ENCODE peak calls at places on chromosomes 13 and 19, in five cellular contexts. C is H9, A is psoas muscle, Q is GF-D8, U is Caki2. N is an unnamed sample.

GRCh38 chr19:2627855-2628254 is 74.6 kb downstream of the GNG7 start:
- DNase-seq in C (no peak), A (no peak), Q (no peak), U (no peak), N (no peak)

GRCh38 chr19:7916137-7916907 is 1.7 kb downstream of the TGFBR3L start:
- DNase-seq in C (peak; percentile 59), A (peak; percentile 67), Q (peak; percentile 11), U (no peak), N (no peak)

GRCh38 chr19:45852145-45852750 is 10.7 kb downstream of the SYMPK start:
- DNase-seq in C (no peak), A (peak; percentile 17), Q (no peak), U (no peak), N (no peak)

GRCh38 chr19:27865927-27866777 is 1346.8 kb downstream of the UQCRFS1 start:
- DNase-seq in C (no peak), A (no peak), Q (no peak), U (no peak), N (no peak)

GRCh38 chr13:35501721-35502235 is 25.3 kb upstream of the MAB21L1 start:
- DNase-seq in C (no peak), A (no peak), Q (no peak), U (no peak), N (no peak)

GRCh38 chr13:51303882-51304281 is 35.6 kb upstream of the SERPINE3 start:
- DNase-seq in C (no peak), A (no peak), Q (no peak), U (no peak), N (no peak)

GRCh38 chr13:111952814-111953213 is 114.1 kb upstream of the SOX1 start:
- DNase-seq in C (peak; percentile 4), A (no peak), Q (no peak), U (peak; percentile 35), N (no peak)

GRCh38 chr13:94987081-94987480 is 274.7 kb upstream of the SOX21 start:
- DNase-seq in C (no peak), A (no peak), Q (no peak), U (no peak), N (no peak)

GRCh38 chr13:65926750-65927171 is 1303.4 kb downstream of the PCDH9 start:
- DNase-seq in C (peak; percentile 79), A (peak; percentile 28), Q (no peak), U (no peak), N (peak; percentile 67)

GRCh38 chr13:60944016-60944415 is 471.6 kb downstream of the PCDH20 start:
- DNase-seq in C (no peak), A (no peak), Q (no peak), U (no peak), N (no peak)

GRCh38 chr19:18669524-18669817 is 14.0 kb upstream of the CRTC1 start:
- DNase-seq in C (no peak), A (no peak), Q (no peak), U (no peak), N (no peak)

GRCh38 chr13:56902276-56902675 is 238.4 kb upstream of the PRR20A start:
- DNase-seq in C (no peak), A (no peak), Q (no peak), U (no peak), N (no peak)

GRCh38 chr19:48596679-48597465 is 9.7 kb upstream of the SPACA4 start:
- DNase-seq in C (no peak), A (no peak), Q (no peak), U (peak; percentile 76), N (no peak)

GRCh38 chr19:12797141-12797587 is 4.4 kb downstream of the PRDX2 start:
- DNase-seq in C (no peak), A (no peak), Q (no peak), U (no peak), N (no peak)

GRCh38 chr19:55492362-55492944 is 4.2 kb downstream of the SSC5D start:
- DNase-seq in C (no peak), A (no peak), Q (no peak), U (no peak), N (peak; percentile 33)

GRCh38 chr19:20278342-20278741 is 111.3 kb downstream of the ZNF486 start:
- DNase-seq in C (peak; percentile 53), A (no peak), Q (no peak), U (peak; percentile 17), N (no peak)

GRCh38 chr13:50757021-50757420 is 86.5 kb downstream of the DLEU7 start:
- DNase-seq in C (no peak), A (no peak), Q (no peak), U (no peak), N (no peak)

GRCh38 chr13:50277127-50277526 is 261.9 kb downstream of the KCNRG start:
- DNase-seq in C (no peak), A (no peak), Q (no peak), U (no peak), N (no peak)

GRCh38 chr19:4554717-4555116 is 4.8 kb downstream of the SEMA6B start:
- DNase-seq in C (no peak), A (no peak), Q (no peak), U (no peak), N (no peak)

GRCh38 chr19:40740747-40741146 is 9.5 kb downstream of the ACTMAP start:
- DNase-seq in C (no peak), A (peak; percentile 86), Q (no peak), U (no peak), N (peak; percentile 66)

GRCh38 chr13:23461544-23461943 is 28.0 kb upstream of the SACS start:
- DNase-seq in C (no peak), A (no peak), Q (no peak), U (no peak), N (no peak)

GRCh38 chr19:3801412-3802096 is 15.4 kb upstream of the MATK start:
- DNase-seq in C (peak; percentile 86), A (no peak), Q (no peak), U (no peak), N (peak; percentile 23)

GRCh38 chr19:8654591-8655339 is 24.3 kb downstream of the NFILZ start:
- DNase-seq in C (peak; percentile 75), A (peak; percentile 64), Q (peak; percentile 9), U (peak; percentile 26), N (peak; percentile 89)

GRCh38 chr13:29255567-29255966 is 339.9 kb downstream of the SLC7A1 start:
- DNase-seq in C (no peak), A (no peak), Q (no peak), U (no peak), N (no peak)

GRCh38 chr19:55257461-55258411 is 1.1 kb downstream of the PPP6R1 start:
- DNase-seq in C (no peak), A (peak; percentile 52), Q (peak; percentile 27), U (no peak), N (no peak)

GRCh38 chr13:67238277-67238859 is 8.2 kb upstream of the PCDH9 start:
- DNase-seq in C (no peak), A (no peak), Q (no peak), U (peak; percentile 9), N (no peak)

GRCh38 chr19:35816262-35816661 is 3.6 kb upstream of the PRODH2 start:
- DNase-seq in C (peak; percentile 67), A (no peak), Q (no peak), U (no peak), N (no peak)

GRCh38 chr19:33569822-33570221 is 48.2 kb upstream of the PEPD start:
- DNase-seq in C (no peak), A (no peak), Q (no peak), U (no peak), N (no peak)

GRCh38 chr13:57996717-57997116 is 365.2 kb downstream of the PCDH17 start:
- DNase-seq in C (no peak), A (no peak), Q (no peak), U (no peak), N (no peak)

GRCh38 chr19:17719730-17720486 is 628 bp downstream of the MAP1S start:
- DNase-seq in C (no peak), A (no peak), Q (no peak), U (no peak), N (no peak)

GRCh38 chr13:93559718-93560117 is 333.1 kb downstream of the GPC6 start:
- DNase-seq in C (no peak), A (no peak), Q (no peak), U (peak; percentile 88), N (no peak)

GRCh38 chr19:9995079-9995478 is 15.2 kb downstream of the COL5A3 start:
- DNase-seq in C (no peak), A (no peak), Q (no peak), U (no peak), N (no peak)

GRCh38 chr19:7246601-7247000 is 47.6 kb downstream of the INSR start:
- DNase-seq in C (no peak), A (no peak), Q (no peak), U (no peak), N (no peak)

GRCh38 chr13:100240109-100240779 is 151.4 kb downstream of the PCCA start:
- DNase-seq in C (no peak), A (no peak), Q (no peak), U (no peak), N (no peak)

GRCh38 chr19:37942516-37942902 is 35.5 kb downstream of the SIPA1L3 start:
- DNase-seq in C (no peak), A (no peak), Q (no peak), U (peak; percentile 36), N (no peak)

GRCh38 chr13:38135590-38135989 is 214.1 kb upstream of the UFM1 start:
- DNase-seq in C (no peak), A (no peak), Q (no peak), U (no peak), N (no peak)

N was measured in Right ventricle myocardium inferior.